ENCODE peak calls at places on chromosomes 7 and 10, in five cellular contexts. H is CD8-positive, alpha-beta T cell; O is Panc1; R is HCT116; D is fibroblast of lung. M is an unnamed sample.

GRCh38 chr7:114087674-114088539 is 169.1 kb upstream of the PPP1R3A start:
- DNase-seq in R (no peak), H (no peak), O (no peak), D (no peak), M (no peak)

GRCh38 chr10:121309164-121309563 is 289.1 kb downstream of the FGFR2 start:
- DNase-seq in H (no peak), D (no peak), R (no peak), O (no peak), M (no peak)

GRCh38 chr10:63409465-63410027 is 56.2 kb downstream of the JMJD1C start:
- DNase-seq in R (no peak), D (peak; percentile 43), H (no peak), O (no peak), M (no peak)

GRCh38 chr10:10791869-10792268 is 225.8 kb upstream of the CELF2 start:
- DNase-seq in R (no peak), D (no peak), O (no peak), H (no peak), M (no peak)

GRCh38 chr7:28988818-28989595 is 30.9 kb upstream of the TRIL start:
- DNase-seq in D (peak; percentile 96), R (no peak), O (no peak), H (no peak), M (peak; percentile 90)

GRCh38 chr7:106047818-106048490 is 64.2 kb downstream of the SYPL1 start:
- DNase-seq in R (no peak), O (no peak), D (no peak), H (no peak), M (no peak)

GRCh38 chr7:69963388-69963787 is 365.1 kb downstream of the AUTS2 start:
- DNase-seq in H (no peak), O (no peak), D (no peak), R (no peak), M (no peak)

GRCh38 chr7:29255199-29255838 is 60.7 kb downstream of the CHN2 start:
- DNase-seq in O (no peak), R (no peak), D (no peak), H (no peak), M (no peak)

GRCh38 chr7:2944729-2945128 is 98.9 kb downstream of the CARD11 start:
- DNase-seq in D (no peak), H (no peak), R (no peak), O (no peak), M (no peak)

GRCh38 chr10:62794306-62794705 is 10.2 kb upstream of the ADO start:
- DNase-seq in O (no peak), R (no peak), D (no peak), H (no peak), M (peak; percentile 25)

GRCh38 chr10:52801951-52802350 is 29.4 kb upstream of the MBL2 start:
- DNase-seq in D (peak; percentile 21), R (no peak), O (no peak), H (no peak), M (peak; percentile 23)

GRCh38 chr10:132336064-132336746 is 4.2 kb downstream of the LRRC27 start:
- DNase-seq in R (no peak), H (no peak), D (no peak), O (no peak), M (no peak)

GRCh38 chr7:140342732-140343514 is 55.4 kb downstream of the SLC37A3 start:
- DNase-seq in O (no peak), H (no peak), R (peak; percentile 8), D (peak; percentile 32), M (no peak)

GRCh38 chr10:96608262-96608661 is 21.4 kb upstream of the TM9SF3 start:
- DNase-seq in H (no peak), O (no peak), D (no peak), R (no peak), M (no peak)

GRCh38 chr10:33337335-33337854 is 2.9 kb upstream of the NRP1 start:
- DNase-seq in R (no peak), D (peak; percentile 86), O (no peak), H (no peak), M (peak; percentile 40)

GRCh38 chr10:79160191-79160590 is 91.4 kb downstream of the ZMIZ1 start:
- DNase-seq in D (no peak), O (no peak), R (no peak), H (no peak), M (no peak)

GRCh38 chr10:627032-627992 is 62.2 kb downstream of the DIP2C start:
- DNase-seq in D (no peak), H (no peak), R (no peak), O (no peak), M (no peak)

GRCh38 chr10:80454526-80455460 is 683 bp downstream of the TSPAN14 start:
- DNase-seq in O (no peak), D (peak; percentile 35), R (no peak), H (peak; percentile 37), M (no peak)

GRCh38 chr10:100185364-100186252 is at the start of gene ERLIN1:
- DNase-seq in D (peak; percentile 90), H (peak; percentile 93), O (peak; percentile 64), R (peak; percentile 80), M (peak; percentile 49)

GRCh38 chr7:216360-217300 is 24.3 kb downstream of the FAM20C start:
- DNase-seq in H (no peak), D (peak; percentile 71), R (no peak), O (no peak), M (no peak)

GRCh38 chr10:131271195-131271880 is 40.2 kb downstream of the TCERG1L start:
- DNase-seq in H (no peak), R (no peak), D (no peak), O (no peak), M (no peak)

GRCh38 chr10:97179731-97180366 is 5.9 kb downstream of the SLIT1 start:
- DNase-seq in H (no peak), D (no peak), O (no peak), R (no peak), M (no peak)

GRCh38 chr10:68560916-68561691 is 967 bp downstream of the TET1 start:
- DNase-seq in O (no peak), D (no peak), H (peak; percentile 7), R (no peak), M (no peak)

GRCh38 chr7:81618400-81619014 is 151.3 kb downstream of the HGF start:
- DNase-seq in R (peak; percentile 80), D (peak; percentile 96), H (no peak), O (no peak), M (no peak)

GRCh38 chr10:30645340-30645827 is 15.8 kb upstream of the LYZL2 start:
- DNase-seq in H (no peak), R (peak; percentile 12), O (no peak), D (peak; percentile 27), M (no peak)

GRCh38 chr7:107043916-107044346 is 574 bp upstream of the PRKAR2B start:
- DNase-seq in H (no peak), R (no peak), O (no peak), D (peak; percentile 31), M (no peak)

GRCh38 chr10:132898391-132899053 is 43.8 kb downstream of the CFAP46 start:
- DNase-seq in O (no peak), D (no peak), H (no peak), R (no peak), M (no peak)

GRCh38 chr10:4775808-4776207 is 50.2 kb upstream of the AKR1E2 start:
- DNase-seq in H (no peak), R (no peak), O (no peak), D (no peak), M (peak; percentile 69)

GRCh38 chr10:49743464-49744075 is 18.6 kb downstream of the OGDHL start:
- DNase-seq in H (no peak), O (no peak), R (no peak), D (no peak), M (no peak)

GRCh38 chr10:49740346-49741107 is 21.6 kb downstream of the OGDHL start:
- DNase-seq in D (no peak), O (no peak), H (no peak), R (no peak), M (no peak)

GRCh38 chr10:49739426-49739825 is 22.7 kb downstream of the OGDHL start:
- DNase-seq in D (no peak), O (no peak), R (no peak), H (no peak), M (no peak)

GRCh38 chr10:49742683-49743463 is 19.2 kb downstream of the OGDHL start:
- DNase-seq in O (no peak), D (no peak), R (no peak), H (no peak), M (no peak)

GRCh38 chr10:49741108-49741995 is 20.8 kb downstream of the OGDHL start:
- DNase-seq in O (no peak), D (peak; percentile 2), H (no peak), R (no peak), M (no peak)
- H3K4me3 ChIP-seq in O (no peak overlapping the region), D (no peak overlapping the region), H (no peak overlapping the region), R (no peak overlapping the region), M (no peak overlapping the region)

GRCh38 chr10:90288403-90288933 is 569.4 kb downstream of the HTR7 start:
- DNase-seq in O (peak; percentile 43), D (peak; percentile 81), R (peak; percentile 10), H (no peak), M (no peak)
- TF ChIP-seq CTCF in O (peak; percentile 38), D (peak; percentile 52), R (no peak), H (no peak), M (no peak)

GRCh38 chr7:131231381-131232220 is 96.1 kb upstream of the MKLN1 start:
- DNase-seq in O (no peak), D (peak; percentile 82), H (peak; percentile 66), R (no peak), M (peak; percentile 16)
- H3K4me3 ChIP-seq in O (no peak overlapping the region), D (no peak overlapping the region), H (peak overlapping the region; percentile 13), R (no peak overlapping the region), M (no peak overlapping the region)

GRCh38 chr10:95430231-95430951 is 130.8 kb downstream of the SORBS1 start:
- DNase-seq in D (peak; percentile 62), O (peak; percentile 60), R (peak; percentile 23), H (peak; percentile 35), M (no peak)
- TF ChIP-seq CTCF in D (peak; percentile 93), O (peak; percentile 98), R (peak; percentile 96), H (peak; percentile 93), M (peak; percentile 95)

DNA sequence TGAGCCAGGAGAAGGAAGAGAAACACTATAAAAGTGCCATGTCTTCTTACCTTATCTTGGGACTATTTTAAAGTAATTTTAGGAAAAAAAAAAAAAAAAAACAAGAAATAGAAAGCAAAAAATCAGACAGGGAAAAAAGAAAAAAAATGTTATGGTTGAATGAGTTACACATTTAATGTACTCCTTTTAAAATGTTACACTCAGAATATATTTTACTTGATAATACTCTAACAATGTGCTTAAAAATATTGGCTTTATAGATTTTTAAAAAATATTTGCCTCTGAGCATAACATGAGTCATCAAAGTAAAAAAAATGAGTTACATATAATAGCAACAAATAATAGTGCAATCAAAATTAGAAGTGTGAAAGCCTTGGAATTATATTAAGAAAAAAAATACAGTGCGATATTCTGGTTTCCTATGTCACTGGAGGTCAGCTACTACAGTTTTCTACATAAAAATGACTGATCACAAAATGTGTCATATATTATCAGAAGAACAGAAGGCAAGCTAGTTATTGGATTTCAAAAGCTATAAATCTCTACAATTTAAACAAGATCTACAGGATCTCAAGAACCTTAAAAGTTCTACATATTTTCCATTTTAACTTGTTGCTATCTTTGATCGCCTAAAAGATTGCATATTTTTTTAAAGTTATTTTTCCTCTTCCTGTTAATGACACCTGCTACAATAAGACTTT is 231.1 kb upstream of the CCDC6 start:
- DNase-seq in O (no peak), H (no peak), D (no peak), R (no peak), M (no peak)
- H3K4me3 ChIP-seq in O (no peak overlapping the region), H (no peak overlapping the region), D (no peak overlapping the region), R (no peak overlapping the region), M (no peak overlapping the region)